ENCODE peak calls at places on chromosome 10, in four cellular contexts. A is aorta, R is upper lobe of left lung, M is heart left ventricle. H is an unnamed sample.

GRCh38 chr10:13276749-13277394 is 23.0 kb downstream of the PHYH start:
- DNase-seq in A (no peak), R (no peak), M (no peak), H (no peak)

GRCh38 chr10:24240001-24240751 is 31.2 kb downstream of the KIAA1217 start:
- DNase-seq in A (no peak), R (no peak), M (no peak), H (no peak)

GRCh38 chr10:88682491-88682890 is 18.2 kb downstream of the LIPF start:
- DNase-seq in A (no peak), R (no peak), M (no peak), H (no peak)

GRCh38 chr10:36053271-36053670 is 411.2 kb upstream of the FZD8 start:
- DNase-seq in A (no peak), R (no peak), M (no peak), H (no peak)

GRCh38 chr10:58486821-58487220 is 25.9 kb upstream of the BICC1 start:
- DNase-seq in A (no peak), R (no peak), M (no peak), H (no peak)

GRCh38 chr10:35641430-35642015 is 573 bp downstream of the FZD8 start:
- DNase-seq in A (no peak), R (no peak), M (no peak), H (no peak)

GRCh38 chr10:33193867-33194521 is 140.5 kb downstream of the NRP1 start:
- DNase-seq in A (no peak), R (no peak), M (no peak), H (no peak)

GRCh38 chr10:100427374-100427773 is 35.4 kb upstream of the WNT8B start:
- DNase-seq in A (no peak), R (no peak), M (no peak), H (no peak)

DNA sequence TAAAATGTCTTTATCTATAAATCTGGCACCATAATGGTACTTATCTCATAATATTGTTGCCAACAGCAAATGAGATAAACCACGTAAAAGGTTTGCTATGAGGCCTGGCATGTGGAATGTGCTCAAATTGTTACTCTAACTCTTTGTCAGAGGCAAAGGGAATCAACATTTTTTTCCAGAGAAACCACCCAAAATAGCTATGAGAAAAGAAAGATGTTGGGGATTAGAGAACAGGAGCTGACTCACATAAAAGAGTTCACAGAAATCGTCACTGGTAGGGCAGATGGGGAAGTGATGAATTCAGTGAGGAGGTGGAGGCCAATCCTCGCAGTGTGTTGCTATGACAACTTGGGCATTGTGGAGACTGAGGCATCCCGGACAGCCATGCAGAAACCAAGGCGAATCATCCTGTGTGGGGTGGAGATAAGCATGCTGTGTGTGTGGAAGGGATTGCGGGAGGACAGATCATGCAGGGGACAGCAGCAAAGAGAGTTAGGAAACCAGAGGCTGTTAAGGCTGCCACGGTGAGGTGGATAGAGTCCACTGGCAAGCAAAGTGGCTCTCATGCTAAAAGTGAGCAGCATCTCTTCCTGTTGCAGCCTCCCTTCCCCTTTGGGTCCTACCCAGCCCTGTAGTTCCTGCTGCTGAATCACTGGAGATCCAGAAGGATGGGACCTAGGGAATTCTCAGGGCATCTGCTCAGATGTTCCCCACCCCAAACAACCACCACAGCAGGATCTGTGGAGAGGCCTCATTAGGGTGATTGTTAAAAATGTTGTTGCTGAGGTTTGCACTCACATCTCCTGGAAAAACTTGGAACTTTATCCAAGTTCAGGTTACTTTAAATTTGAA is 103.9 kb downstream of the CUBN start:
- DNase-seq in A (peak), R (no peak), M (no peak), H (peak)
- H3K27ac ChIP-seq in A (peak), R (peak), M (no peak), H (no peak)

DNA sequence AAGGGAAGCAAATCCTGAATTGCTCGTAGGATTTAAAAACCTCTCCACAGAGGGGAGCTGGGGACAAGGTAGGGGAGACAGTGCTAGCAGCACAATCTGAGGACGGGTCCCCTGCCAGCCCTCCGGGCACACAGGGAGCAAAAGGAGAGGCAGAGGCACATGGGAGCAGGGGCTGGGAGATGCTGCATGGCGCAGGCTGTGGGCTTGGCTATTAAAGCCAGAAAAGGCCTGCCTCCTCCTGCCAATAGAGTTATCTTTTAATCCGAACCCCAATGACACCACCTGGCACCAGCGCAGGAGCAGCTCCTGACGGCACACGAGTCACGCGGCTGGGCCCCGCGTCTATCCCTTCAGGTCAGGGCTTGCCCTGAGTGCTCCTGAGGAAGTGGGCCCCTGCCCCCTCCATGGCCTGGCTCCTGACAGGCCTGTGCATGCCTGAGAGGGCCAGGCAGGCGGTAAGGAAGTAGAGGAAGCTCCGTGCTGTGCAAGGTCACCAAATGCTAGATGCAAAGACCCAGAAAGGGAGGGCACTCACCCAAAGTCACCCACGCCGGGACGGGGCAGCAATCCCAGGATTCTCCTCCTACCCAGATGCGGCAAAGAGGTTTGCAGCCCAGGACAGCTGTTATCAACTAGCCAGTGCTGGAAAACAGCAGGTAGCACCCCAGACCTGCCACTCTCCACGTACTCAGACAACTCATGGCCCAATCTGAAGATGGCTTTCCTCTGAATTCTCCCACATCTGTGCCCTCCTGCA is 28.1 kb downstream of the DLG5 start:
- DNase-seq in A (no peak), R (peak), M (no peak), H (no peak)
- H3K27ac ChIP-seq in A (no peak), R (peak), M (no peak), H (no peak)

DNA sequence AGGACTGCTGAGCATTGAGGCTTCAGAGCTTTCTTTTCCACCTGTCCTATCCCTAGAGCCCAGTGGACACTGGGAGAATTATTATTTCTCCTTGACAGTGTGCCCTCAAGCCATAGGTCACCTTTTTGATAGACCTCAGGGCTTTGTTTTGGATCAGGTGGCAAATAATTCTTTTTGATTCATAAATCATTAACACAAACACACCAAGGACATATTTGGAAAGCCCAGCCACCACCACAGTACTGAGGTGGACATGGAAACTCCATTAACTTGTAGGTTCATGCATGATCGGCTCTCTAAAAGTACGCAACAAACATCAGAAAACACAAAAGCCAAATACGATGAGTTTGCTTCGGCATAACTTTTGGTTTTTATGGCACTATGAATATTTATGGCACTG is 17.8 kb upstream of the PLEKHS1 start:
- DNase-seq in A (no peak), R (no peak), M (no peak), H (no peak)
- H3K27ac ChIP-seq in A (no peak), R (no peak), M (no peak), H (no peak)

GRCh38 chr10:80202934-80203834 is 2.2 kb downstream of the ANXA11 start:
- DNase-seq in A (peak), R (no peak), M (peak), H (no peak)
- H3K27ac ChIP-seq in A (peak), R (peak), M (peak), H (peak)

DNA sequence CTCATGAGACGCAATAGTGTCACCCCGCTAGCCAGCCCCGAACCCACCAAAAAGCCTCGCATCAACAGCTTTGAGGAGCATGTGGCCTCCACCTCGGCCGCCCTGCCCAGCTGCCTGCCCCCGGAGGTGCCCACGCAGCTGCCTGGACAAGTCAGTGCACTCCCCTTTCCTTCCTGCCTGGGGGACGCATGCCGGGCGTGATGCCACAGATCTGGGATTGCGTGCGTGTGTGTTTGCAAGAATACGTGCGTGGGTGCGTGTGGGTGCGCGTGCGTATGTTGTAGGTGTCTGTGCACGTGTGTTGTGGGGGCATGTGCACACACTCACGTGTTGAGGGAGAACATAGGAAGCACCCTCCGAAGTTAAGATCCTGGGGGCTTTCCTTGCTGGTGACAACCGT is 23.5 kb downstream of the PFKFB3 start:
- DNase-seq in A (no peak), R (no peak), M (no peak), H (no peak)
- H3K27ac ChIP-seq in A (no peak), R (no peak), M (no peak), H (no peak)

GRCh38 chr10:17590969-17591645 is 26.1 kb downstream of the HACD1 start:
- DNase-seq in A (no peak), R (no peak), M (no peak), H (no peak)

GRCh38 chr10:17588420-17588819 is 28.8 kb downstream of the HACD1 start:
- DNase-seq in A (no peak), R (no peak), M (no peak), H (no peak)

GRCh38 chr10:17585001-17585400 is 32.2 kb downstream of the HACD1 start:
- DNase-seq in A (no peak), R (no peak), M (no peak), H (no peak)

GRCh38 chr10:17582015-17582414 is 35.2 kb downstream of the HACD1 start:
- DNase-seq in A (no peak), R (no peak), M (no peak), H (no peak)

GRCh38 chr10:17586741-17587720 is 30.1 kb downstream of the HACD1 start:
- DNase-seq in A (no peak), R (no peak), M (no peak), H (no peak)
- H3K27ac ChIP-seq in A (no peak), R (no peak), M (no peak), H (no peak)

GRCh38 chr10:97384641-97385040 is 16.5 kb downstream of the RRP12 start:
- DNase-seq in A (no peak), R (no peak), M (no peak), H (no peak)

GRCh38 chr10:97385565-97385964 is 15.6 kb downstream of the RRP12 start:
- DNase-seq in A (no peak), R (no peak), M (no peak), H (no peak)

GRCh38 chr10:97384156-97384555 is 17.0 kb downstream of the RRP12 start:
- DNase-seq in A (no peak), R (no peak), M (no peak), H (no peak)

GRCh38 chr10:97381626-97382025 is 19.5 kb downstream of the RRP12 start:
- DNase-seq in A (no peak), R (no peak), M (no peak), H (no peak)

DNA sequence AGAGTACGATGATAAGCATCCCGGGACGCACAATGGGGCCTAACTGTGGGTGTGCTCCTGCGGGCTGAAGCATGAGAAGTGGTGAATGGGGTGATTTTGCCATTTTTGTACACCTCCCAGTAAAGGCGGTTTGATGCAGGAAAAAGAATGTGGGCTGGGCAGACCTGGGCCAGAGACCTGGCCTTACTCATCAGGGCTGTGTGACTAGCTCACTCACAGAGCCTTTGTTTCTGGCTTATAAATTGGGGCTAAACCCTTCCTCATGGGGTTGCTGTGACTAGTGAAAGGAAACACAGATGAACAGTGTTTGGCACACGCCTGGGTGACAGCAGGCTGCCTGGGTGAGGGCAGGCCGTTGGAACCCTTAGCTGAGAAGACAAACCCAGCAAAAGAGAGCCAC is 18.0 kb downstream of the RRP12 start:
- DNase-seq in A (no peak), R (no peak), M (no peak), H (no peak)
- H3K27ac ChIP-seq in A (no peak), R (no peak), M (no peak), H (no peak)